ENCODE peak calls at places on chromosomes 16 and 17, in ten cellular contexts. N, C, E, L, W, O, V, Z, I and B are unnamed samples.

GRCh38 chr17:75921596-75921995 is 16.9 kb upstream of the MRPL38 start:
- DNase-seq in C (no peak), E (no peak), N (no peak), I (no peak), O (no peak), W (no peak), L (no peak), V (no peak), Z (no peak), B (no peak)

GRCh38 chr16:60077791-60078280 is 1343.7 kb upstream of the GOT2 start:
- DNase-seq in C (no peak), V (no peak), Z (no peak), E (no peak), I (no peak), L (no peak), O (no peak), W (no peak), N (no peak), B (peak; percentile 19)

GRCh38 chr17:48995871-48996695 is 1.1 kb upstream of the IGF2BP1 start:
- DNase-seq in E (no peak), O (no peak), C (no peak), N (no peak), V (no peak), L (peak; percentile 50), W (no peak), I (peak; percentile 20), Z (no peak), B (no peak)

GRCh38 chr17:37478187-37478586 is 11.5 kb upstream of the DUSP14 start:
- DNase-seq in E (no peak), O (peak; percentile 55), W (no peak), C (no peak), L (no peak), N (no peak), I (no peak), Z (peak; percentile 85), V (peak; percentile 42), B (no peak)

GRCh38 chr16:83355570-83356218 is 452.1 kb upstream of the HSBP1 start:
- DNase-seq in O (no peak), E (no peak), I (no peak), N (no peak), V (no peak), C (no peak), L (no peak), W (no peak), Z (no peak), B (no peak)

GRCh38 chr16:383326-384020 is 1.7 kb upstream of the PGAP6 start:
- DNase-seq in N (peak; percentile 59), C (peak; percentile 78), L (no peak), E (no peak), V (peak; percentile 72), I (peak; percentile 68), W (no peak), O (no peak), Z (no peak), B (no peak)

GRCh38 chr17:49013311-49014205 is 16.4 kb downstream of the IGF2BP1 start:
- DNase-seq in L (no peak), Z (peak; percentile 51), N (no peak), O (no peak), C (no peak), I (no peak), E (no peak), W (no peak), V (no peak), B (no peak)

GRCh38 chr16:50059111-50059510 is 6.7 kb upstream of the HEATR3 start:
- DNase-seq in V (no peak), C (no peak), O (no peak), L (no peak), W (no peak), I (no peak), E (no peak), N (no peak), Z (no peak), B (no peak)

GRCh38 chr17:37813753-37814152 is 68.9 kb upstream of the HNF1B start:
- DNase-seq in V (no peak), E (peak; percentile 97), O (no peak), C (no peak), I (no peak), Z (peak; percentile 15), W (no peak), N (no peak), L (no peak), B (no peak)

GRCh38 chr16:79049040-79049439 is 551.5 kb downstream of the MAF start:
- DNase-seq in L (no peak), C (no peak), V (no peak), Z (no peak), N (no peak), O (no peak), W (no peak), E (no peak), I (no peak), B (no peak)

GRCh38 chr17:3712811-3713463 is 10.8 kb upstream of the HASPIN start:
- DNase-seq in L (no peak), C (no peak), I (peak; percentile 24), E (no peak), Z (no peak), N (no peak), O (no peak), V (no peak), W (no peak), B (no peak)